ENCODE peak calls at places on chromosomes 1 and 21, in six cellular contexts. G is HepG2, J is K562, F is GM12892, W is H1, L is GM12878. H is an unnamed sample.

GRCh38 chr1:183043872-183044859 is 20.9 kb downstream of the LAMC1 start:
- DNase-seq in G (peak), J (no peak), F (no peak), W (no peak), L (no peak), H (no peak)

GRCh38 chr1:103180660-103181059 is 72.3 kb upstream of the COL11A1 start:
- DNase-seq in G (no peak), J (no peak), F (no peak), W (no peak), L (no peak), H (no peak)

GRCh38 chr1:207298666-207299065 is 22.8 kb upstream of the CD55 start:
- DNase-seq in G (no peak), J (no peak), F (no peak), W (no peak), L (no peak), H (no peak)

GRCh38 chr1:153962088-153963029 is 978 bp downstream of the SLC39A1 start:
- DNase-seq in G (peak), J (peak), F (no peak), W (no peak), L (no peak), H (no peak)

GRCh38 chr1:86184401-86184800 is 27.8 kb upstream of the COL24A1 start:
- DNase-seq in G (no peak), J (no peak), F (no peak), W (no peak), L (no peak), H (no peak)

GRCh38 chr1:119632836-119633235 is 15.2 kb downstream of the ZNF697 start:
- DNase-seq in G (no peak), J (no peak), F (no peak), W (no peak), L (no peak), H (no peak)

GRCh38 chr1:58390051-58390450 is 156.5 kb downstream of the OMA1 start:
- DNase-seq in G (no peak), J (no peak), F (no peak), W (no peak), L (no peak), H (no peak)

GRCh38 chr21:38858429-38859205 is 52.9 kb downstream of the ETS2 start:
- DNase-seq in G (no peak), J (no peak), F (no peak), W (no peak), L (no peak), H (no peak)

GRCh38 chr21:44263768-44264167 is 2.1 kb upstream of the DNMT3L start:
- DNase-seq in G (no peak), J (no peak), F (no peak), W (no peak), L (no peak), H (no peak)

GRCh38 chr1:246795094-246795671 is 71.0 kb downstream of the SCCPDH start:
- DNase-seq in G (no peak), J (no peak), F (no peak), W (no peak), L (no peak), H (no peak)

GRCh38 chr21:44969965-44970755 is 30.3 kb downstream of the SLX9 start:
- DNase-seq in G (no peak), J (no peak), F (no peak), W (no peak), L (no peak), H (no peak)

GRCh38 chr21:31491617-31492016 is 147.6 kb upstream of the TIAM1 start:
- DNase-seq in G (no peak), J (no peak), F (no peak), W (no peak), L (no peak), H (no peak)

GRCh38 chr1:165903672-165904071 is 76.3 kb downstream of the UCK2 start:
- DNase-seq in G (no peak), J (no peak), F (no peak), W (no peak), L (no peak), H (no peak)

GRCh38 chr1:101165944-101166343 is 70.9 kb upstream of the S1PR1 start:
- DNase-seq in G (no peak), J (no peak), F (no peak), W (no peak), L (no peak), H (no peak)

GRCh38 chr1:103284270-103284669 is 175.9 kb upstream of the COL11A1 start:
- DNase-seq in G (no peak), J (no peak), F (no peak), W (no peak), L (no peak), H (no peak)

GRCh38 chr1:204927673-204928641 is 57.3 kb downstream of the NFASC start:
- DNase-seq in G (no peak), J (peak), F (no peak), W (no peak), L (no peak), H (no peak)

GRCh38 chr1:110084226-110085078 is 14.0 kb upstream of the ALX3 start:
- DNase-seq in G (no peak), J (no peak), F (no peak), W (no peak), L (peak), H (peak)

GRCh38 chr1:8374812-8375211 is 56.9 kb downstream of the SLC45A1 start:
- DNase-seq in G (peak), J (peak), F (no peak), W (no peak), L (no peak), H (no peak)

GRCh38 chr1:198880818-198881597 is 242.2 kb downstream of the PTPRC start:
- DNase-seq in G (peak), J (no peak), F (no peak), W (no peak), L (no peak), H (no peak)

GRCh38 chr1:88013485-88013884 is 670.6 kb upstream of the PKN2 start:
- DNase-seq in G (no peak), J (no peak), F (no peak), W (no peak), L (no peak), H (no peak)

GRCh38 chr1:166840309-166841302 is 1.3 kb downstream of the POGK start:
- DNase-seq in G (no peak), J (peak), F (no peak), W (no peak), L (no peak), H (no peak)

GRCh38 chr1:4485398-4485797 is 169.0 kb upstream of the AJAP1 start:
- DNase-seq in G (no peak), J (no peak), F (no peak), W (no peak), L (no peak), H (no peak)

GRCh38 chr1:193434319-193434718 is 247.9 kb upstream of the B3GALT2 start:
- DNase-seq in G (no peak), J (no peak), F (no peak), W (no peak), L (no peak), H (no peak)

GRCh38 chr1:245298781-245299180 is 144.0 kb downstream of the KIF26B start:
- DNase-seq in G (no peak), J (no peak), F (no peak), W (no peak), L (no peak), H (no peak)

GRCh38 chr1:227797144-227797543 is 18.3 kb upstream of the PRSS38 start:
- DNase-seq in G (no peak), J (no peak), F (no peak), W (no peak), L (no peak), H (no peak)

GRCh38 chr21:45940091-45940490 is 41.5 kb upstream of the COL6A1 start:
- DNase-seq in G (no peak), J (no peak), F (no peak), W (no peak), L (no peak), H (no peak)

GRCh38 chr21:44854664-44855446 is 18.6 kb downstream of the PTTG1IP start:
- DNase-seq in G (no peak), J (peak), F (no peak), W (no peak), L (no peak), H (no peak)

GRCh38 chr1:222702210-222702609 is 10.1 kb downstream of the AIDA start:
- DNase-seq in G (no peak), J (no peak), F (no peak), W (no peak), L (no peak), H (no peak)

GRCh38 chr1:222696741-222697140 is 15.6 kb downstream of the AIDA start:
- DNase-seq in G (no peak), J (no peak), F (no peak), W (no peak), L (no peak), H (no peak)

GRCh38 chr1:222694927-222695326 is 17.4 kb downstream of the AIDA start:
- DNase-seq in G (no peak), J (no peak), F (no peak), W (no peak), L (no peak), H (no peak)

GRCh38 chr1:222697858-222698257 is 14.4 kb downstream of the AIDA start:
- DNase-seq in G (no peak), J (no peak), F (no peak), W (no peak), L (no peak), H (no peak)

DNA sequence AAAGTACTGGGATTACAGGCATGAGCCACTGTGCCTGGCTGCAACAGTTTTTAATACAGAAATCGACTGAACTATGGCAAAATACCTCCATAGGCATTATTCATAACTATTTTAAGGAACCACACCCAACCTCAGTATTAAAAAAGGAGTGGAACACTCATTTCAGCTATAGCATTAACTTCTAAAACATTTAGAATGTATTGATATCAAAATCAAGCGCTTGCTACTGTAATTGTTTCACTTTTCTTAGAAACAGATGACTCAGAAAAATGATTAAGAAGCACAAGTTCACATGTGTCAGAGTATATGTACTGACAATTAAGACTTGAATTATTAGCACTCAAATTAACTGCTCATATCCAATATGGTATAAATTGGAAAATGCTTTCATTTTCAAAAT is 15.1 kb downstream of the AIDA start:
- DNase-seq in G (no peak), J (no peak), F (no peak), W (no peak), L (no peak), H (no peak)
- TF ChIP-seq POLR2A in G (no peak), J (no peak), F (no peak), W (no peak), L (no peak), H (no peak)

GRCh38 chr1:23664837-23665795 is 26.5 kb upstream of the RPL11 start:
- DNase-seq in G (peak), J (peak), F (no peak), W (no peak), L (peak), H (peak)
- TF ChIP-seq TAF1 in G (no peak), J (no peak), F (no peak), W (no peak), L (no peak), H (no peak)

GRCh38 chr1:159922499-159923202 is 2.7 kb downstream of the TAGLN2 start:
- DNase-seq in G (no peak), J (peak), F (no peak), W (no peak), L (no peak), H (no peak)

GRCh38 chr1:159923203-159924024 is 1.9 kb downstream of the TAGLN2 start:
- DNase-seq in G (peak), J (peak), F (peak), W (peak), L (peak), H (no peak)

GRCh38 chr1:159925713-159926066 is 383 bp upstream of the TAGLN2 start:
- DNase-seq in G (no peak), J (peak), F (no peak), W (no peak), L (no peak), H (no peak)

GRCh38 chr1:159924791-159925712 is at the start of gene TAGLN2:
- DNase-seq in G (peak), J (peak), F (peak), W (no peak), L (peak), H (peak)

DNA sequence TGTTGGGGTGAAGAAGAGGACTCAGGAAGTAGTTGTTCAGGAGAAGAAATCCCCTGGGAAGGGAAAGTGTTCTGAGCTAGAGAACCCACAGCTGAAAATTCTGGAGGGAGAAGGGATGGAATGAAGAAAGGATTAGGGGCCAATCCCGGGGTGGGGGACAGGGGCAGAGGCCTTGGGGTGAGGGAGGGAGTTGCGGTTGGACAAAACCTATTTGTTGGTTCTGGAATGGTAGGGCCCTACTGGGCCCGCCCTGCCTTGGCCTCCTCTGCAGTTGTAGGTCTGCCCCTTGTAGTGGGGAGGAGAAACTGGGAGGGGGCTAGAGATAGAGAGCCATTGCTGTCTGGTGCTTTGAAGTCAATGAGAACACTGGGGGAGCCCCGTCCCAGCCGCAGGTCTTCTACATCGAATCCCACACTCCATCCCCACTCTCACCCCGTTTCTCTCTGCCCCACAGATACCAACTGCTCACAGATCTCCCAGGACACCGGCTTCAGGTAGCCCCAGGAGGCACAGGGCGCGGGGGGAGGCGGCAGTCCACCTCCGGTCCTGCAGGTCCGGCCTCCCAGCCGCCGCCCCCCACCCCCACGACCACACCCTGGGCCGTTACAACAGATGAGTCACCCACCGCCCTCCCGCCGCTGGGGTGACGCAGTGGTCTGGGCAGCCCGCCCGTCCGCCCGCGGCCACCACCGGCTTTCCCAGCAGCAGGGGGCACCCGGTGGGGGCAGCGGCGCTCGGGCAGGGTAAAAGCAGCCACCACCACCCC is 1.1 kb downstream of the TAGLN2 start:
- DNase-seq in G (peak), J (peak), F (peak), W (peak), L (no peak), H (peak)
- TF ChIP-seq POLR2A in G (no peak), J (peak), F (no peak), W (no peak), L (peak), H (no peak)

GRCh38 chr1:113675299-113675698 is 84.0 kb downstream of the PHTF1 start:
- DNase-seq in G (no peak), J (no peak), F (no peak), W (no peak), L (no peak), H (no peak)
- TF ChIP-seq TAF1 in G (no peak), J (no peak), F (no peak), W (no peak), L (no peak), H (no peak)

DNA sequence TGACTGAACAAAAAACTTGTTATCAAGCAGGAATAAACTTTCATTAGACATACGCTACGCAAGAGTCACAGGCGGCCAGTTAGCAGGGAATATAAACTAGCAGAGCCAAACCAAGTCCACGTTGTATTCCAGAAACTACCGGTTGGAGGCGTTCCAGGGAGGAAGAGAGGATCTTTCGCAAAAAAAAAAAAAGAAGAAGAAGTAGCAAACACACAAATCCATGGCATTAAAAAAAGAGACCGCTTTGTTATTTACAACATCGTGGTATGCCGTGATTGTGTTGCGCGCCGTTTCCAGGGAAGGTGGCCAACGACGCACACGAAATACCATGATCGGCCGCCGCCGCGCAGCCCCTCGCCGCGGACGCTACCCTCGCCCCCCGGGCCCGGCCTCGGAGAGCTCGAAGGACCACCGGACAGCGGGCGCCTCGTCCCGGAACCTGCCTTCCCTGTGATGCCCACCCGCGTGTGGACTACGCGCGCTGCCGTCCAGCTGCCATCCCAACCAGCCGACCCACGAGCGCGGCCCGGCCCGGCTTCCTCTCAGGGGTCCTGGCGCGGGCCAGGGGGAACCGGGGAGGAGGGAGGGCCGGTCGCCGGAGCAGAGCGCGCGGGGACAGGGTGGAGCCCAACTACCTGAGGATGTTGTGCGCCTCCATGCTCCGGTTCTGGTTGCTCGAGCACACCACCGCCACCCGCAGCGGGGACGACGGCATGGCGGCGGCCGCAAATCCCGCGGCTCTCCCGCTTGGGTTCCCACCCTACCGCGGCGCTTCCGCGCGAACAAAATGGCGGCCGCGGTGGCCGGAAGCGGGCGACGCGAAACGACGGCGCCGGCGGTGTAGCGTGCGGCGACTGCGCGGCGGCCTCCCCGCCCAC is 581 bp downstream of the SSU72 start:
- DNase-seq in G (peak), J (peak), F (peak), W (no peak), L (no peak), H (peak)
- TF ChIP-seq POLR2A in G (no peak), J (no peak), F (no peak), W (no peak), L (peak), H (no peak)

GRCh38 chr1:38094711-38095336 is 48.2 kb upstream of the POU3F1 start:
- DNase-seq in G (no peak), J (no peak), F (no peak), W (no peak), L (no peak), H (no peak)

GRCh38 chr1:38098101-38098847 is 51.7 kb upstream of the POU3F1 start:
- DNase-seq in G (no peak), J (no peak), F (no peak), W (no peak), L (no peak), H (no peak)

GRCh38 chr1:38093569-38094520 is 47.3 kb upstream of the POU3F1 start:
- DNase-seq in G (no peak), J (no peak), F (no peak), W (no peak), L (no peak), H (no peak)

GRCh38 chr1:38097256-38097655 is 50.7 kb upstream of the POU3F1 start:
- DNase-seq in G (no peak), J (no peak), F (no peak), W (no peak), L (no peak), H (no peak)

DNA sequence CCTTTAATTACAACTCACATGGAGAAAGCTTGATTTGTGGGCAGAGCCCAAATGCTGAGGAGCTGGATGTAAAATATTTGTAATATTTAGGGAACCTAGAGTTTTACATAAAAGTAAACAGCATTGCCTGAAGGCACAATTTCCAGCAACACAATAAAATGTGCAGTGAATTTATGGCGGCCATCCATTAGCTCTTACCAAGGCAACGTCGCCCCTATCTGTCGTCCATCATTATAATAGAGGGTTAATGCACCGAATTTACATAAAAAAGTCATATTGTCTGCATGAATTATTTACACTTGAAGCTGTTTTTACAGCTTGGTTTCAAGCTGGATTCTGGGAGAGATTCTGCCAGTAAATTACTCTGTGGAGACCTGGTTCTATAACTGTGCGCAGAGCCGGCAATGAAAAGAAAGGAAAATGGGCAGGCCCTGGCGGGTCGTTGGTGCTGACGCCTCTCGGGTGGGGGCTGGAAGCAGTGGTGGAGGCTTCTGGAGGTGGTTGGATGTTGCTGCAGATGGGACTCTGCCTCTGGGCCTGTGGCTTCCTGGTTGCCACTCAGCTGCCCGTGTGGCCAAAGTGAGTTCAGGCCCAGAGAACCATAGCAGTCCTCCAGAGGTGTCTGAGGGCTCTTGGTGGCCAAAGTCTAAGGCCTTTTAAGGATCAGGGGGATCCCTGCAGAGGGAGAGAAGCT is 48.9 kb upstream of the POU3F1 start:
- DNase-seq in G (no peak), J (no peak), F (no peak), W (no peak), L (no peak), H (no peak)
- TF ChIP-seq TAF1 in G (no peak), J (no peak), F (no peak), W (no peak), L (no peak), H (no peak)

H was measured in GM12891.